ENCODE peak calls at places on chromosomes 16 and 17, in eight cellular contexts. T is T47D; H is activated CD8-positive, alpha-beta memory T cell treated with anti-CD3 and anti-CD28 coated beads, Interleukin-2, amount 50 U/mL, for 48 hours; N is GM23338; P is stimulated activated CD4-positive, alpha-beta T cell treated with anti-CD3 and anti-CD28 coated beads, TNF-alpha, amount 100 ng/mL, for 4 hours; M is NCI-H446 treated with DMSO at 0.1 percent for 48 hours; V is neuronal stem cell; E is NCI-H748 treated with DMSO at 0.1 percent for 48 hours. R is an unnamed sample.
A peak's percentile ranks its signal among the peaks of the same experiment; 100 is the strongest.

GRCh38 chr16:78742501-78743283 is 643.2 kb downstream of the WWOX start:
- DNase-seq in T (no peak), H (peak; percentile 79), N (no peak), P (peak; percentile 61), M (no peak), V (no peak), E (no peak), R (no peak)

GRCh38 chr16:81581107-81581506 is 136.5 kb downstream of the CMIP start:
- DNase-seq in T (peak; percentile 69), H (no peak), N (no peak), P (no peak), M (no peak), V (no peak), E (no peak), R (no peak)

GRCh38 chr17:32757963-32758362 is 119.0 kb downstream of the MYO1D start:
- DNase-seq in T (no peak), H (no peak), N (no peak), P (no peak), M (no peak), V (no peak), E (no peak), R (no peak)

GRCh38 chr17:63309021-63309420 is 137.1 kb downstream of the CYB561 start:
- DNase-seq in T (no peak), H (no peak), N (no peak), P (no peak), M (no peak), V (no peak), E (no peak), R (no peak)

GRCh38 chr17:42107597-42108576 is 4.6 kb downstream of the DHX58 start:
- DNase-seq in T (peak; percentile 94), H (peak; percentile 96), N (peak; percentile 97), P (peak; percentile 83), M (no peak), V (peak; percentile 85), E (peak; percentile 71), R (no peak)

GRCh38 chr17:36937961-36938565 is 788 bp downstream of the LHX1 start:
- DNase-seq in T (no peak), H (peak; percentile 64), N (peak; percentile 68), P (no peak), M (no peak), V (no peak), E (no peak), R (no peak)

GRCh38 chr17:59888145-59888750 is 4.5 kb downstream of the TUBD1 start:
- DNase-seq in T (no peak), H (no peak), N (no peak), P (no peak), M (no peak), V (no peak), E (no peak), R (no peak)

GRCh38 chr16:89325861-89326471 is 108.5 kb downstream of the ZNF778 start:
- DNase-seq in T (peak; percentile 92), H (no peak), N (no peak), P (no peak), M (no peak), V (no peak), E (no peak), R (no peak)

GRCh38 chr16:73737637-73738036 is 559.0 kb upstream of the PSMD7 start:
- DNase-seq in T (no peak), H (no peak), N (no peak), P (no peak), M (no peak), V (no peak), E (no peak), R (no peak)

GRCh38 chr16:75019007-75019406 is 20.2 kb downstream of the ZNRF1 start:
- DNase-seq in T (no peak), H (no peak), N (no peak), P (no peak), M (no peak), V (no peak), E (no peak), R (no peak)

GRCh38 chr17:81902023-81902652 is at the start of gene NPB:
- DNase-seq in T (no peak), H (no peak), N (peak; percentile 73), P (no peak), M (no peak), V (no peak), E (no peak), R (no peak)

GRCh38 chr16:68131813-68132706 is 46.9 kb downstream of the NFATC3 start:
- DNase-seq in T (no peak), H (no peak), N (no peak), P (no peak), M (no peak), V (no peak), E (no peak), R (no peak)

GRCh38 chr16:15796885-15797284 is 59.9 kb downstream of the MYH11 start:
- DNase-seq in T (no peak), H (no peak), N (no peak), P (no peak), M (no peak), V (no peak), E (no peak), R (no peak)

GRCh38 chr16:53912155-53912554 is 208.2 kb downstream of the FTO start:
- DNase-seq in T (no peak), H (no peak), N (no peak), P (no peak), M (no peak), V (no peak), E (no peak), R (no peak)

GRCh38 chr17:59074494-59074893 is 32.2 kb downstream of the TRIM37 start:
- DNase-seq in T (no peak), H (no peak), N (no peak), P (no peak), M (no peak), V (no peak), E (no peak), R (no peak)

GRCh38 chr17:74840989-74841666 is 18.6 kb downstream of the GRIN2C start:
- DNase-seq in T (no peak), H (no peak), N (peak; percentile 59), P (no peak), M (peak; percentile 95), V (no peak), E (no peak), R (peak; percentile 53)

GRCh38 chr16:87671221-87671620 is 68.9 kb downstream of the JPH3 start:
- DNase-seq in T (no peak), H (no peak), N (no peak), P (no peak), M (no peak), V (no peak), E (no peak), R (no peak)

GRCh38 chr16:86685071-86685470 is 106.7 kb downstream of the FOXL1 start:
- DNase-seq in T (no peak), H (no peak), N (no peak), P (no peak), M (no peak), V (no peak), E (no peak), R (no peak)

GRCh38 chr17:40903129-40903847 is 18.2 kb upstream of the KRT20 start:
- DNase-seq in T (no peak), H (no peak), N (no peak), P (no peak), M (no peak), V (no peak), E (peak; percentile 92), R (no peak)

GRCh38 chr17:5545051-5545987 is 39.0 kb downstream of the NLRP1 start:
- DNase-seq in T (no peak), H (no peak), N (no peak), P (no peak), M (no peak), V (no peak), E (no peak), R (no peak)

GRCh38 chr17:80322864-80323263 is 62.2 kb downstream of the RNF213 start:
- DNase-seq in T (no peak), H (no peak), N (no peak), P (no peak), M (no peak), V (no peak), E (no peak), R (no peak)

GRCh38 chr16:88876942-88877526 is 10.6 kb upstream of the PABPN1L start:
- DNase-seq in T (no peak), H (no peak), N (no peak), P (no peak), M (no peak), V (no peak), E (no peak), R (no peak)

GRCh38 chr16:9068886-9069285 is 22.6 kb upstream of the HAPSTR1 start:
- DNase-seq in T (no peak), H (no peak), N (no peak), P (no peak), M (no peak), V (no peak), E (no peak), R (no peak)

GRCh38 chr16:12387311-12387710 is 410.8 kb downstream of the SNX29 start:
- DNase-seq in T (no peak), H (no peak), N (no peak), P (no peak), M (no peak), V (no peak), E (no peak), R (no peak)

GRCh38 chr17:20191066-20191465 is 181.9 kb downstream of the SPECC1 start:
- DNase-seq in T (no peak), H (no peak), N (no peak), P (no peak), M (peak; percentile 84), V (no peak), E (no peak), R (no peak)

GRCh38 chr16:12626411-12626810 is 177.3 kb downstream of the CPPED1 start:
- DNase-seq in T (no peak), H (peak; percentile 30), N (no peak), P (no peak), M (no peak), V (no peak), E (no peak), R (no peak)

GRCh38 chr16:85690469-85691064 is 1.8 kb upstream of the GINS2 start:
- DNase-seq in T (peak; percentile 88), H (no peak), N (no peak), P (no peak), M (peak; percentile 11), V (no peak), E (no peak), R (no peak)

GRCh38 chr17:45227631-45228120 is 6.0 kb downstream of the FMNL1 start:
- DNase-seq in T (no peak), H (peak; percentile 75), N (no peak), P (no peak), M (no peak), V (no peak), E (no peak), R (no peak)

GRCh38 chr16:47750371-47750770 is 289.2 kb downstream of the PHKB start:
- DNase-seq in T (no peak), H (no peak), N (no peak), P (no peak), M (no peak), V (no peak), E (no peak), R (no peak)

GRCh38 chr16:75488322-75488721 is 6.9 kb downstream of the CHST6 start:
- DNase-seq in T (no peak), H (no peak), N (no peak), P (no peak), M (no peak), V (no peak), E (no peak), R (no peak)

GRCh38 chr16:30113031-30113710 is at the start of gene GDPD3:
- DNase-seq in T (no peak), H (no peak), N (no peak), P (no peak), M (no peak), V (no peak), E (no peak), R (no peak)

GRCh38 chr17:64081802-64082799 is 47.8 kb downstream of the ERN1 start:
- DNase-seq in T (no peak), H (no peak), N (no peak), P (no peak), M (peak; percentile 64), V (no peak), E (peak; percentile 90), R (no peak)